ENCODE peak calls at places on chromosomes 13 and 19, in eight cellular contexts. One of them, this sample, is unnamed.

GRCh38 chr13:49421391-49421790 is 22.5 kb downstream of the CAB39L start:
- DNase-seq in IMR-90: no peak
- DNase-seq in 8988T: no peak
- DNase-seq in right cardiac atrium: no peak
- DNase-seq in H1: no peak
- DNase-seq in activated T-cell treated with anti-CD3 and anti-CD28 coated beads, Interleukin-2, amount 50 U/mL, for 48 hours: peak; percentile 37
- DNase-seq in activated naive CD4-positive, alpha-beta T cell treated with anti-CD3 and anti-CD28 coated beads, Interleukin-2, amount 10 ng/mL, durations not matched to agents 7 days and 5 days: peak; percentile 45
- DNase-seq in AG09309: no peak
- DNase-seq in this sample: peak; percentile 27

GRCh38 chr19:44435441-44435840 is 12.8 kb downstream of the ZNF229 start:
- DNase-seq in activated naive CD4-positive, alpha-beta T cell treated with anti-CD3 and anti-CD28 coated beads, Interleukin-2, amount 10 ng/mL, durations not matched to agents 7 days and 5 days: no peak
- DNase-seq in H1: no peak
- DNase-seq in activated T-cell treated with anti-CD3 and anti-CD28 coated beads, Interleukin-2, amount 50 U/mL, for 48 hours: no peak
- DNase-seq in right cardiac atrium: no peak
- DNase-seq in AG09309: no peak
- DNase-seq in 8988T: no peak
- DNase-seq in IMR-90: no peak
- DNase-seq in this sample: no peak

GRCh38 chr13:94660695-94661324 is 51.5 kb downstream of the SOX21 start:
- DNase-seq in right cardiac atrium: no peak
- DNase-seq in IMR-90: peak; percentile 41
- DNase-seq in AG09309: no peak
- DNase-seq in 8988T: no peak
- DNase-seq in activated T-cell treated with anti-CD3 and anti-CD28 coated beads, Interleukin-2, amount 50 U/mL, for 48 hours: no peak
- DNase-seq in H1: no peak
- DNase-seq in activated naive CD4-positive, alpha-beta T cell treated with anti-CD3 and anti-CD28 coated beads, Interleukin-2, amount 10 ng/mL, durations not matched to agents 7 days and 5 days: no peak
- DNase-seq in this sample: no peak

GRCh38 chr13:77533875-77534788 is 1.4 kb upstream of the SCEL start:
- DNase-seq in IMR-90: no peak
- DNase-seq in H1: no peak
- DNase-seq in activated naive CD4-positive, alpha-beta T cell treated with anti-CD3 and anti-CD28 coated beads, Interleukin-2, amount 10 ng/mL, durations not matched to agents 7 days and 5 days: no peak
- DNase-seq in activated T-cell treated with anti-CD3 and anti-CD28 coated beads, Interleukin-2, amount 50 U/mL, for 48 hours: no peak
- DNase-seq in AG09309: no peak
- DNase-seq in right cardiac atrium: no peak
- DNase-seq in 8988T: no peak
- DNase-seq in this sample: peak; percentile 5

GRCh38 chr13:62760724-62761123 is 1345.1 kb upstream of the PCDH20 start:
- DNase-seq in IMR-90: no peak
- DNase-seq in AG09309: no peak
- DNase-seq in right cardiac atrium: no peak
- DNase-seq in activated naive CD4-positive, alpha-beta T cell treated with anti-CD3 and anti-CD28 coated beads, Interleukin-2, amount 10 ng/mL, durations not matched to agents 7 days and 5 days: no peak
- DNase-seq in H1: no peak
- DNase-seq in 8988T: no peak
- DNase-seq in activated T-cell treated with anti-CD3 and anti-CD28 coated beads, Interleukin-2, amount 50 U/mL, for 48 hours: no peak
- DNase-seq in this sample: no peak

GRCh38 chr13:33932765-33933406 is 114.9 kb downstream of the RFC3 start:
- DNase-seq in activated T-cell treated with anti-CD3 and anti-CD28 coated beads, Interleukin-2, amount 50 U/mL, for 48 hours: no peak
- DNase-seq in IMR-90: peak; percentile 2
- DNase-seq in 8988T: no peak
- DNase-seq in right cardiac atrium: no peak
- DNase-seq in H1: no peak
- DNase-seq in activated naive CD4-positive, alpha-beta T cell treated with anti-CD3 and anti-CD28 coated beads, Interleukin-2, amount 10 ng/mL, durations not matched to agents 7 days and 5 days: no peak
- DNase-seq in AG09309: no peak
- DNase-seq in this sample: no peak

GRCh38 chr19:54172764-54173699 is at the start of gene TMC4:
- DNase-seq in activated naive CD4-positive, alpha-beta T cell treated with anti-CD3 and anti-CD28 coated beads, Interleukin-2, amount 10 ng/mL, durations not matched to agents 7 days and 5 days: peak; percentile 36
- DNase-seq in H1: no peak
- DNase-seq in 8988T: peak; percentile 9
- DNase-seq in activated T-cell treated with anti-CD3 and anti-CD28 coated beads, Interleukin-2, amount 50 U/mL, for 48 hours: no peak
- DNase-seq in right cardiac atrium: peak; percentile 20
- DNase-seq in AG09309: no peak
- DNase-seq in IMR-90: no peak
- DNase-seq in this sample: no peak

GRCh38 chr19:16035601-16036297 is 40.5 kb upstream of the TPM4 start:
- DNase-seq in right cardiac atrium: no peak
- DNase-seq in activated T-cell treated with anti-CD3 and anti-CD28 coated beads, Interleukin-2, amount 50 U/mL, for 48 hours: no peak
- DNase-seq in 8988T: no peak
- DNase-seq in H1: no peak
- DNase-seq in IMR-90: no peak
- DNase-seq in activated naive CD4-positive, alpha-beta T cell treated with anti-CD3 and anti-CD28 coated beads, Interleukin-2, amount 10 ng/mL, durations not matched to agents 7 days and 5 days: no peak
- DNase-seq in AG09309: no peak
- DNase-seq in this sample: no peak

GRCh38 chr19:51025401-51025800 is 1.0 kb downstream of the KLK11 start:
- DNase-seq in activated T-cell treated with anti-CD3 and anti-CD28 coated beads, Interleukin-2, amount 50 U/mL, for 48 hours: no peak
- DNase-seq in IMR-90: no peak
- DNase-seq in activated naive CD4-positive, alpha-beta T cell treated with anti-CD3 and anti-CD28 coated beads, Interleukin-2, amount 10 ng/mL, durations not matched to agents 7 days and 5 days: no peak
- DNase-seq in 8988T: no peak
- DNase-seq in H1: no peak
- DNase-seq in AG09309: no peak
- DNase-seq in right cardiac atrium: no peak
- DNase-seq in this sample: no peak

GRCh38 chr19:10163557-10163956 is 31.2 kb downstream of the DNMT1 start:
- DNase-seq in AG09309: no peak
- DNase-seq in right cardiac atrium: no peak
- DNase-seq in 8988T: no peak
- DNase-seq in H1: no peak
- DNase-seq in activated naive CD4-positive, alpha-beta T cell treated with anti-CD3 and anti-CD28 coated beads, Interleukin-2, amount 10 ng/mL, durations not matched to agents 7 days and 5 days: no peak
- DNase-seq in IMR-90: no peak
- DNase-seq in activated T-cell treated with anti-CD3 and anti-CD28 coated beads, Interleukin-2, amount 50 U/mL, for 48 hours: no peak
- DNase-seq in this sample: no peak

GRCh38 chr19:16417660-16418596 is 53.8 kb downstream of the EPS15L1 start:
- DNase-seq in IMR-90: peak; percentile 42
- DNase-seq in 8988T: peak; percentile 87
- DNase-seq in activated T-cell treated with anti-CD3 and anti-CD28 coated beads, Interleukin-2, amount 50 U/mL, for 48 hours: peak; percentile 76
- DNase-seq in activated naive CD4-positive, alpha-beta T cell treated with anti-CD3 and anti-CD28 coated beads, Interleukin-2, amount 10 ng/mL, durations not matched to agents 7 days and 5 days: peak; percentile 75
- DNase-seq in right cardiac atrium: peak; percentile 74
- DNase-seq in AG09309: no peak
- DNase-seq in H1: peak; percentile 72
- DNase-seq in this sample: peak; percentile 80

GRCh38 chr19:14401468-14401867 is 17.7 kb downstream of the DDX39A start:
- DNase-seq in IMR-90: no peak
- DNase-seq in activated T-cell treated with anti-CD3 and anti-CD28 coated beads, Interleukin-2, amount 50 U/mL, for 48 hours: no peak
- DNase-seq in AG09309: no peak
- DNase-seq in activated naive CD4-positive, alpha-beta T cell treated with anti-CD3 and anti-CD28 coated beads, Interleukin-2, amount 10 ng/mL, durations not matched to agents 7 days and 5 days: no peak
- DNase-seq in H1: no peak
- DNase-seq in 8988T: no peak
- DNase-seq in right cardiac atrium: no peak
- DNase-seq in this sample: no peak

GRCh38 chr19:56980864-56981263 is 138.9 kb upstream of the USP29 start:
- DNase-seq in AG09309: no peak
- DNase-seq in right cardiac atrium: no peak
- DNase-seq in 8988T: no peak
- DNase-seq in activated naive CD4-positive, alpha-beta T cell treated with anti-CD3 and anti-CD28 coated beads, Interleukin-2, amount 10 ng/mL, durations not matched to agents 7 days and 5 days: no peak
- DNase-seq in activated T-cell treated with anti-CD3 and anti-CD28 coated beads, Interleukin-2, amount 50 U/mL, for 48 hours: no peak
- DNase-seq in H1: no peak
- DNase-seq in IMR-90: no peak
- DNase-seq in this sample: no peak

GRCh38 chr13:76754414-76754813 is 131.8 kb downstream of the KCTD12 start:
- DNase-seq in AG09309: no peak
- DNase-seq in activated naive CD4-positive, alpha-beta T cell treated with anti-CD3 and anti-CD28 coated beads, Interleukin-2, amount 10 ng/mL, durations not matched to agents 7 days and 5 days: no peak
- DNase-seq in right cardiac atrium: peak; percentile 11
- DNase-seq in 8988T: no peak
- DNase-seq in activated T-cell treated with anti-CD3 and anti-CD28 coated beads, Interleukin-2, amount 50 U/mL, for 48 hours: no peak
- DNase-seq in H1: no peak
- DNase-seq in IMR-90: peak; percentile 60
- DNase-seq in this sample: peak; percentile 92

GRCh38 chr13:40920826-40921225 is 98.3 kb downstream of the ELF1 start:
- DNase-seq in activated naive CD4-positive, alpha-beta T cell treated with anti-CD3 and anti-CD28 coated beads, Interleukin-2, amount 10 ng/mL, durations not matched to agents 7 days and 5 days: no peak
- DNase-seq in IMR-90: peak; percentile 56
- DNase-seq in AG09309: no peak
- DNase-seq in 8988T: no peak
- DNase-seq in activated T-cell treated with anti-CD3 and anti-CD28 coated beads, Interleukin-2, amount 50 U/mL, for 48 hours: no peak
- DNase-seq in right cardiac atrium: no peak
- DNase-seq in H1: no peak
- DNase-seq in this sample: no peak

GRCh38 chr19:15675560-15675959 is 2.7 kb downstream of the CYP4F12 start:
- DNase-seq in IMR-90: no peak
- DNase-seq in activated T-cell treated with anti-CD3 and anti-CD28 coated beads, Interleukin-2, amount 50 U/mL, for 48 hours: no peak
- DNase-seq in right cardiac atrium: no peak
- DNase-seq in H1: no peak
- DNase-seq in activated naive CD4-positive, alpha-beta T cell treated with anti-CD3 and anti-CD28 coated beads, Interleukin-2, amount 10 ng/mL, durations not matched to agents 7 days and 5 days: no peak
- DNase-seq in AG09309: no peak
- DNase-seq in 8988T: no peak
- DNase-seq in this sample: no peak

GRCh38 chr19:12497032-12497431 is 12.4 kb upstream of the ZNF709 start:
- DNase-seq in activated naive CD4-positive, alpha-beta T cell treated with anti-CD3 and anti-CD28 coated beads, Interleukin-2, amount 10 ng/mL, durations not matched to agents 7 days and 5 days: no peak
- DNase-seq in IMR-90: no peak
- DNase-seq in 8988T: no peak
- DNase-seq in right cardiac atrium: no peak
- DNase-seq in H1: no peak
- DNase-seq in activated T-cell treated with anti-CD3 and anti-CD28 coated beads, Interleukin-2, amount 50 U/mL, for 48 hours: no peak
- DNase-seq in AG09309: no peak
- DNase-seq in this sample: no peak

GRCh38 chr19:3801412-3802096 is 15.4 kb upstream of the MATK start:
- DNase-seq in right cardiac atrium: peak; percentile 42
- DNase-seq in AG09309: no peak
- DNase-seq in IMR-90: no peak
- DNase-seq in activated naive CD4-positive, alpha-beta T cell treated with anti-CD3 and anti-CD28 coated beads, Interleukin-2, amount 10 ng/mL, durations not matched to agents 7 days and 5 days: peak; percentile 83
- DNase-seq in H1: no peak
- DNase-seq in activated T-cell treated with anti-CD3 and anti-CD28 coated beads, Interleukin-2, amount 50 U/mL, for 48 hours: peak; percentile 59
- DNase-seq in 8988T: no peak
- DNase-seq in this sample: peak; percentile 32

GRCh38 chr13:102847272-102848234 is 1.7 kb downstream of the ERCC5 start:
- DNase-seq in activated naive CD4-positive, alpha-beta T cell treated with anti-CD3 and anti-CD28 coated beads, Interleukin-2, amount 10 ng/mL, durations not matched to agents 7 days and 5 days: peak; percentile 28
- DNase-seq in right cardiac atrium: no peak
- DNase-seq in AG09309: no peak
- DNase-seq in IMR-90: peak; percentile 54
- DNase-seq in activated T-cell treated with anti-CD3 and anti-CD28 coated beads, Interleukin-2, amount 50 U/mL, for 48 hours: no peak
- DNase-seq in 8988T: no peak
- DNase-seq in H1: no peak
- DNase-seq in this sample: peak; percentile 35

GRCh38 chr13:100102042-100102441 is 13.1 kb downstream of the PCCA start:
- DNase-seq in H1: no peak
- DNase-seq in right cardiac atrium: no peak
- DNase-seq in IMR-90: no peak
- DNase-seq in activated naive CD4-positive, alpha-beta T cell treated with anti-CD3 and anti-CD28 coated beads, Interleukin-2, amount 10 ng/mL, durations not matched to agents 7 days and 5 days: no peak
- DNase-seq in AG09309: no peak
- DNase-seq in activated T-cell treated with anti-CD3 and anti-CD28 coated beads, Interleukin-2, amount 50 U/mL, for 48 hours: no peak
- DNase-seq in 8988T: no peak
- DNase-seq in this sample: peak; percentile 11

GRCh38 chr19:1651061-1651547 is 1.3 kb downstream of the TCF3 start:
- DNase-seq in right cardiac atrium: no peak
- DNase-seq in activated naive CD4-positive, alpha-beta T cell treated with anti-CD3 and anti-CD28 coated beads, Interleukin-2, amount 10 ng/mL, durations not matched to agents 7 days and 5 days: peak; percentile 74
- DNase-seq in H1: no peak
- DNase-seq in 8988T: no peak
- DNase-seq in IMR-90: peak; percentile 16
- DNase-seq in AG09309: no peak
- DNase-seq in activated T-cell treated with anti-CD3 and anti-CD28 coated beads, Interleukin-2, amount 50 U/mL, for 48 hours: peak; percentile 74
- DNase-seq in this sample: peak; percentile 38

GRCh38 chr19:45798995-45799517 is 6.4 kb upstream of the DMWD start:
- DNase-seq in 8988T: peak; percentile 73
- DNase-seq in AG09309: peak; percentile 57
- DNase-seq in activated naive CD4-positive, alpha-beta T cell treated with anti-CD3 and anti-CD28 coated beads, Interleukin-2, amount 10 ng/mL, durations not matched to agents 7 days and 5 days: peak; percentile 72
- DNase-seq in activated T-cell treated with anti-CD3 and anti-CD28 coated beads, Interleukin-2, amount 50 U/mL, for 48 hours: peak; percentile 71
- DNase-seq in IMR-90: peak; percentile 83
- DNase-seq in H1: no peak
- DNase-seq in right cardiac atrium: no peak
- DNase-seq in this sample: peak; percentile 68

GRCh38 chr19:42184401-42184861 is 33.0 kb downstream of the DEDD2 start:
- DNase-seq in activated naive CD4-positive, alpha-beta T cell treated with anti-CD3 and anti-CD28 coated beads, Interleukin-2, amount 10 ng/mL, durations not matched to agents 7 days and 5 days: peak; percentile 78
- DNase-seq in 8988T: peak; percentile 45
- DNase-seq in AG09309: peak; percentile 73
- DNase-seq in IMR-90: peak; percentile 81
- DNase-seq in H1: peak; percentile 79
- DNase-seq in activated T-cell treated with anti-CD3 and anti-CD28 coated beads, Interleukin-2, amount 50 U/mL, for 48 hours: peak; percentile 89
- DNase-seq in right cardiac atrium: peak; percentile 75
- DNase-seq in this sample: peak; percentile 88

GRCh38 chr13:49540552-49540951 is 44.8 kb downstream of the PHF11 start:
- DNase-seq in IMR-90: peak; percentile 62
- DNase-seq in H1: no peak
- DNase-seq in AG09309: no peak
- DNase-seq in right cardiac atrium: no peak
- DNase-seq in activated T-cell treated with anti-CD3 and anti-CD28 coated beads, Interleukin-2, amount 50 U/mL, for 48 hours: no peak
- DNase-seq in activated naive CD4-positive, alpha-beta T cell treated with anti-CD3 and anti-CD28 coated beads, Interleukin-2, amount 10 ng/mL, durations not matched to agents 7 days and 5 days: peak; percentile 29
- DNase-seq in 8988T: no peak
- DNase-seq in this sample: peak; percentile 60

GRCh38 chr19:47861630-47862029 is 2.6 kb downstream of the TPRX2 start:
- DNase-seq in activated T-cell treated with anti-CD3 and anti-CD28 coated beads, Interleukin-2, amount 50 U/mL, for 48 hours: no peak
- DNase-seq in right cardiac atrium: no peak
- DNase-seq in H1: no peak
- DNase-seq in AG09309: no peak
- DNase-seq in 8988T: no peak
- DNase-seq in activated naive CD4-positive, alpha-beta T cell treated with anti-CD3 and anti-CD28 coated beads, Interleukin-2, amount 10 ng/mL, durations not matched to agents 7 days and 5 days: no peak
- DNase-seq in IMR-90: no peak
- DNase-seq in this sample: no peak

GRCh38 chr19:10747271-10747670 is 29.4 kb downstream of the DNM2 start:
- DNase-seq in IMR-90: no peak
- DNase-seq in right cardiac atrium: no peak
- DNase-seq in activated T-cell treated with anti-CD3 and anti-CD28 coated beads, Interleukin-2, amount 50 U/mL, for 48 hours: no peak
- DNase-seq in 8988T: peak; percentile 49
- DNase-seq in H1: no peak
- DNase-seq in AG09309: no peak
- DNase-seq in activated naive CD4-positive, alpha-beta T cell treated with anti-CD3 and anti-CD28 coated beads, Interleukin-2, amount 10 ng/mL, durations not matched to agents 7 days and 5 days: no peak
- DNase-seq in this sample: no peak

GRCh38 chr13:44273991-44274810 is 99.4 kb upstream of the SERP2 start:
- DNase-seq in activated T-cell treated with anti-CD3 and anti-CD28 coated beads, Interleukin-2, amount 50 U/mL, for 48 hours: peak; percentile 31
- DNase-seq in right cardiac atrium: no peak
- DNase-seq in AG09309: peak; percentile 39
- DNase-seq in IMR-90: peak; percentile 77
- DNase-seq in H1: no peak
- DNase-seq in activated naive CD4-positive, alpha-beta T cell treated with anti-CD3 and anti-CD28 coated beads, Interleukin-2, amount 10 ng/mL, durations not matched to agents 7 days and 5 days: peak; percentile 39
- DNase-seq in 8988T: no peak
- DNase-seq in this sample: no peak

GRCh38 chr13:36418022-36418805 is 14.1 kb upstream of the CCNA1 start:
- DNase-seq in right cardiac atrium: no peak
- DNase-seq in 8988T: no peak
- DNase-seq in activated T-cell treated with anti-CD3 and anti-CD28 coated beads, Interleukin-2, amount 50 U/mL, for 48 hours: peak; percentile 22
- DNase-seq in IMR-90: peak; percentile 58
- DNase-seq in AG09309: no peak
- DNase-seq in H1: no peak
- DNase-seq in activated naive CD4-positive, alpha-beta T cell treated with anti-CD3 and anti-CD28 coated beads, Interleukin-2, amount 10 ng/mL, durations not matched to agents 7 days and 5 days: no peak
- DNase-seq in this sample: no peak

GRCh38 chr19:45710731-45711130 is 18.3 kb downstream of the QPCTL start:
- DNase-seq in H1: no peak
- DNase-seq in IMR-90: no peak
- DNase-seq in activated T-cell treated with anti-CD3 and anti-CD28 coated beads, Interleukin-2, amount 50 U/mL, for 48 hours: no peak
- DNase-seq in right cardiac atrium: no peak
- DNase-seq in activated naive CD4-positive, alpha-beta T cell treated with anti-CD3 and anti-CD28 coated beads, Interleukin-2, amount 10 ng/mL, durations not matched to agents 7 days and 5 days: no peak
- DNase-seq in 8988T: no peak
- DNase-seq in AG09309: no peak
- DNase-seq in this sample: no peak

GRCh38 chr19:4910594-4911273 is 1.4 kb downstream of the UHRF1 start:
- DNase-seq in right cardiac atrium: no peak
- DNase-seq in H1: no peak
- DNase-seq in AG09309: no peak
- DNase-seq in activated T-cell treated with anti-CD3 and anti-CD28 coated beads, Interleukin-2, amount 50 U/mL, for 48 hours: no peak
- DNase-seq in 8988T: no peak
- DNase-seq in activated naive CD4-positive, alpha-beta T cell treated with anti-CD3 and anti-CD28 coated beads, Interleukin-2, amount 10 ng/mL, durations not matched to agents 7 days and 5 days: peak; percentile 43
- DNase-seq in IMR-90: peak; percentile 64
- DNase-seq in this sample: no peak

GRCh38 chr19:52566588-52566987 is 3.5 kb upstream of the ZNF701 start:
- DNase-seq in 8988T: no peak
- DNase-seq in H1: no peak
- DNase-seq in activated naive CD4-positive, alpha-beta T cell treated with anti-CD3 and anti-CD28 coated beads, Interleukin-2, amount 10 ng/mL, durations not matched to agents 7 days and 5 days: no peak
- DNase-seq in AG09309: no peak
- DNase-seq in IMR-90: peak; percentile 84
- DNase-seq in activated T-cell treated with anti-CD3 and anti-CD28 coated beads, Interleukin-2, amount 50 U/mL, for 48 hours: no peak
- DNase-seq in right cardiac atrium: no peak
- DNase-seq in this sample: no peak